ENCODE peak calls at places on chromosomes 1 and 21, in six cellular contexts. One of them, this sample, is unnamed.
A peak's percentile ranks its signal among the peaks of the same experiment; 100 is the strongest.

GRCh38 chr1:1348420-1349255 is 580 bp downstream of the DVL1 start:
- DNase-seq in transverse colon: no peak
- DNase-seq in mesendoderm: no peak
- DNase-seq in heart right ventricle: no peak
- DNase-seq in sigmoid colon: no peak
- DNase-seq in GM23248: peak; percentile 66
- DNase-seq in this sample: no peak

GRCh38 chr21:39799178-39799577 is 54.2 kb downstream of the IGSF5 start:
- DNase-seq in sigmoid colon: no peak
- DNase-seq in GM23248: no peak
- DNase-seq in heart right ventricle: peak; percentile 40
- DNase-seq in transverse colon: peak; percentile 7
- DNase-seq in mesendoderm: no peak
- DNase-seq in this sample: no peak

GRCh38 chr1:162987866-162988265 is 81.3 kb upstream of the RGS4 start:
- DNase-seq in mesendoderm: no peak
- DNase-seq in transverse colon: no peak
- DNase-seq in GM23248: peak; percentile 90
- DNase-seq in heart right ventricle: no peak
- DNase-seq in sigmoid colon: no peak
- DNase-seq in this sample: no peak

GRCh38 chr1:174198192-174198591 is 38.9 kb downstream of the RABGAP1L start:
- DNase-seq in heart right ventricle: no peak
- DNase-seq in mesendoderm: no peak
- DNase-seq in transverse colon: no peak
- DNase-seq in GM23248: no peak
- DNase-seq in sigmoid colon: no peak
- DNase-seq in this sample: no peak

GRCh38 chr1:160177231-160177630 is 13.1 kb upstream of the CASQ1 start:
- DNase-seq in GM23248: no peak
- DNase-seq in sigmoid colon: no peak
- DNase-seq in mesendoderm: peak; percentile 64
- DNase-seq in transverse colon: no peak
- DNase-seq in heart right ventricle: no peak
- DNase-seq in this sample: no peak

GRCh38 chr1:197388801-197389200 is 120.7 kb downstream of the CRB1 start:
- DNase-seq in transverse colon: no peak
- DNase-seq in mesendoderm: no peak
- DNase-seq in heart right ventricle: no peak
- DNase-seq in sigmoid colon: no peak
- DNase-seq in GM23248: no peak
- DNase-seq in this sample: no peak

GRCh38 chr1:63023182-63023581 is 239.2 kb downstream of the ATG4C start:
- DNase-seq in GM23248: no peak
- DNase-seq in sigmoid colon: no peak
- DNase-seq in transverse colon: no peak
- DNase-seq in heart right ventricle: no peak
- DNase-seq in mesendoderm: no peak
- DNase-seq in this sample: no peak

GRCh38 chr1:89794406-89794805 is 26.4 kb upstream of the LRRC8D start:
- DNase-seq in GM23248: peak; percentile 38
- DNase-seq in heart right ventricle: no peak
- DNase-seq in transverse colon: no peak
- DNase-seq in mesendoderm: peak; percentile 80
- DNase-seq in sigmoid colon: no peak
- DNase-seq in this sample: no peak

GRCh38 chr1:64721576-64722145 is 23.2 kb upstream of the RAVER2 start:
- DNase-seq in mesendoderm: no peak
- DNase-seq in sigmoid colon: no peak
- DNase-seq in heart right ventricle: no peak
- DNase-seq in GM23248: no peak
- DNase-seq in transverse colon: no peak
- DNase-seq in this sample: no peak

GRCh38 chr1:203954788-203955552 is 93.6 kb downstream of the SNRPE start:
- DNase-seq in GM23248: no peak
- DNase-seq in mesendoderm: no peak
- DNase-seq in heart right ventricle: no peak
- DNase-seq in transverse colon: no peak
- DNase-seq in sigmoid colon: no peak
- DNase-seq in this sample: no peak

GRCh38 chr1:17183388-17184160 is 21.4 kb upstream of the PADI1 start:
- DNase-seq in heart right ventricle: no peak
- DNase-seq in GM23248: no peak
- DNase-seq in transverse colon: no peak
- DNase-seq in sigmoid colon: no peak
- DNase-seq in mesendoderm: no peak
- DNase-seq in this sample: peak; percentile 38

GRCh38 chr1:67144696-67145095 is 9.9 kb upstream of the C1orf141 start:
- DNase-seq in sigmoid colon: no peak
- DNase-seq in transverse colon: no peak
- DNase-seq in mesendoderm: no peak
- DNase-seq in GM23248: peak; percentile 25
- DNase-seq in heart right ventricle: no peak
- DNase-seq in this sample: no peak

GRCh38 chr21:16438761-16439160 is 709.0 kb downstream of the USP25 start:
- DNase-seq in transverse colon: no peak
- DNase-seq in mesendoderm: no peak
- DNase-seq in sigmoid colon: no peak
- DNase-seq in GM23248: no peak
- DNase-seq in heart right ventricle: no peak
- DNase-seq in this sample: no peak

GRCh38 chr1:94334764-94335163 is 83.4 kb upstream of the ABCD3 start:
- DNase-seq in sigmoid colon: no peak
- DNase-seq in GM23248: no peak
- DNase-seq in heart right ventricle: no peak
- DNase-seq in transverse colon: no peak
- DNase-seq in mesendoderm: no peak
- DNase-seq in this sample: no peak

GRCh38 chr1:176517484-176517883 is 54.5 kb downstream of the PAPPA2 start:
- DNase-seq in GM23248: peak; percentile 75
- DNase-seq in mesendoderm: peak; percentile 84
- DNase-seq in heart right ventricle: no peak
- DNase-seq in transverse colon: no peak
- DNase-seq in sigmoid colon: no peak
- DNase-seq in this sample: no peak

GRCh38 chr1:115065021-115065420 is 24.3 kb downstream of the TSPAN2 start:
- DNase-seq in sigmoid colon: no peak
- DNase-seq in heart right ventricle: no peak
- DNase-seq in GM23248: peak; percentile 36
- DNase-seq in transverse colon: no peak
- DNase-seq in mesendoderm: no peak
- DNase-seq in this sample: no peak

GRCh38 chr1:110478241-110478640 is 27.3 kb downstream of the PROK1 start:
- DNase-seq in GM23248: no peak
- DNase-seq in mesendoderm: no peak
- DNase-seq in transverse colon: no peak
- DNase-seq in heart right ventricle: no peak
- DNase-seq in sigmoid colon: no peak
- DNase-seq in this sample: no peak

GRCh38 chr1:14733053-14733778 is 134.7 kb downstream of the KAZN start:
- DNase-seq in mesendoderm: peak; percentile 92
- DNase-seq in GM23248: peak; percentile 43
- DNase-seq in heart right ventricle: no peak
- DNase-seq in sigmoid colon: no peak
- DNase-seq in transverse colon: no peak
- DNase-seq in this sample: no peak

GRCh38 chr1:243343970-243344749 is 88.3 kb downstream of the SDCCAG8 start:
- DNase-seq in transverse colon: no peak
- DNase-seq in sigmoid colon: no peak
- DNase-seq in mesendoderm: peak; percentile 49
- DNase-seq in GM23248: peak; percentile 65
- DNase-seq in heart right ventricle: no peak
- DNase-seq in this sample: peak; percentile 49

GRCh38 chr1:40312238-40313205 is 4.6 kb downstream of the COL9A2 start:
- DNase-seq in mesendoderm: no peak
- DNase-seq in transverse colon: peak; percentile 82
- DNase-seq in GM23248: no peak
- DNase-seq in heart right ventricle: no peak
- DNase-seq in sigmoid colon: no peak
- DNase-seq in this sample: no peak

GRCh38 chr1:10903826-10904225 is 107.4 kb upstream of the CASZ1 start:
- DNase-seq in sigmoid colon: no peak
- DNase-seq in GM23248: no peak
- DNase-seq in heart right ventricle: no peak
- DNase-seq in mesendoderm: no peak
- DNase-seq in transverse colon: no peak
- DNase-seq in this sample: no peak

GRCh38 chr1:235650341-235651169 is 971 bp upstream of the GNG4 start:
- DNase-seq in GM23248: peak; percentile 8
- DNase-seq in heart right ventricle: no peak
- DNase-seq in mesendoderm: peak; percentile 60
- DNase-seq in transverse colon: peak; percentile 57
- DNase-seq in sigmoid colon: peak; percentile 48
- DNase-seq in this sample: no peak

GRCh38 chr1:160774886-160775719 is 20.9 kb upstream of the LY9 start:
- DNase-seq in sigmoid colon: no peak
- DNase-seq in heart right ventricle: no peak
- DNase-seq in GM23248: no peak
- DNase-seq in mesendoderm: peak; percentile 13
- DNase-seq in transverse colon: no peak
- DNase-seq in this sample: no peak

GRCh38 chr1:242245255-242245654 is 246.4 kb upstream of the MAP1LC3C start:
- DNase-seq in heart right ventricle: no peak
- DNase-seq in mesendoderm: no peak
- DNase-seq in transverse colon: no peak
- DNase-seq in sigmoid colon: no peak
- DNase-seq in GM23248: no peak
- DNase-seq in this sample: no peak

GRCh38 chr1:94805912-94806311 is 14.2 kb upstream of the SLC44A3 start:
- DNase-seq in sigmoid colon: no peak
- DNase-seq in heart right ventricle: peak; percentile 27
- DNase-seq in GM23248: peak; percentile 73
- DNase-seq in mesendoderm: peak; percentile 60
- DNase-seq in transverse colon: peak; percentile 55
- DNase-seq in this sample: peak; percentile 63

GRCh38 chr1:222975472-222976122 is 160.8 kb downstream of the DISP1 start:
- DNase-seq in heart right ventricle: no peak
- DNase-seq in transverse colon: no peak
- DNase-seq in GM23248: peak; percentile 46
- DNase-seq in mesendoderm: no peak
- DNase-seq in sigmoid colon: no peak
- DNase-seq in this sample: no peak

GRCh38 chr1:13604191-13604590 is 20.6 kb downstream of the PDPN start:
- DNase-seq in transverse colon: no peak
- DNase-seq in mesendoderm: no peak
- DNase-seq in heart right ventricle: no peak
- DNase-seq in GM23248: no peak
- DNase-seq in sigmoid colon: no peak
- DNase-seq in this sample: no peak

GRCh38 chr1:13607002-13607401 is 23.4 kb downstream of the PDPN start:
- DNase-seq in sigmoid colon: no peak
- DNase-seq in heart right ventricle: no peak
- DNase-seq in GM23248: no peak
- DNase-seq in mesendoderm: no peak
- DNase-seq in transverse colon: no peak
- DNase-seq in this sample: no peak

GRCh38 chr1:13600762-13601483 is 17.3 kb downstream of the PDPN start:
- DNase-seq in heart right ventricle: peak; percentile 33
- DNase-seq in GM23248: no peak
- DNase-seq in sigmoid colon: no peak
- DNase-seq in mesendoderm: peak; percentile 37
- DNase-seq in transverse colon: no peak
- DNase-seq in this sample: no peak

DNA sequence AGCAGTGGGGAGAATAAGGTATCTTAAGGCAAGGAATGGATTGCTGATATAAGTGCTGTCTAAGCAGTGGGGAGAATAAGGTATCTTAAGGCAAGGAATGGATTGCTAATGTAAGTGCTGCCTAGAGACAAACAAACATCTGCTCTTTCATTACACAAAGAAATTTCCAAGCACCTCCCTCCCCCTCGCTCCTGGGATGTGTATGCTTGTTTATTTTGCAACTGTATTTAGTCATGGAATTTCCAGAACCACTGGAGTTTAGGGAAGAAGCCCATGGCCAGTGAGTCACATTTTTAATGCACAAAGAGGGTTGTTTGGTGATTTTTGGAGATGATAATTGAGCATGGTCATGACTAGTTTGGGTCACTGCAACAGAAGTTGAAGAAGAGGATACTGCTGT is 21.5 kb downstream of the PDPN start:
- DNase-seq in heart right ventricle: no peak
- DNase-seq in mesendoderm: no peak
- DNase-seq in transverse colon: no peak
- DNase-seq in sigmoid colon: no peak
- DNase-seq in GM23248: peak; percentile 92
- DNase-seq in this sample: peak; percentile 99
- H3K27ac ChIP-seq in heart right ventricle: no peak overlapping the region
- H3K27ac ChIP-seq in mesendoderm: no peak overlapping the region
- H3K27ac ChIP-seq in transverse colon: no peak overlapping the region
- H3K27ac ChIP-seq in sigmoid colon: peak overlapping the region; percentile 27
- H3K27ac ChIP-seq in GM23248: peak overlapping the region; percentile 62
- H3K27ac ChIP-seq in this sample: peak overlapping the region; percentile 89

GRCh38 chr1:156659994-156660751 is 17.0 kb downstream of the NES start:
- DNase-seq in GM23248: peak; percentile 99
- DNase-seq in mesendoderm: peak; percentile 99
- DNase-seq in sigmoid colon: peak; percentile 98
- DNase-seq in transverse colon: peak; percentile 94
- DNase-seq in heart right ventricle: peak; percentile 98
- DNase-seq in this sample: peak; percentile 97

GRCh38 chr1:156659672-156659993 is 17.6 kb downstream of the NES start:
- DNase-seq in GM23248: no peak
- DNase-seq in transverse colon: no peak
- DNase-seq in heart right ventricle: no peak
- DNase-seq in mesendoderm: no peak
- DNase-seq in sigmoid colon: no peak
- DNase-seq in this sample: no peak

GRCh38 chr1:156657971-156658319 is 16.0 kb downstream of the BCAN start:
- DNase-seq in mesendoderm: no peak
- DNase-seq in heart right ventricle: no peak
- DNase-seq in transverse colon: no peak
- DNase-seq in GM23248: no peak
- DNase-seq in sigmoid colon: no peak
- DNase-seq in this sample: no peak

GRCh38 chr1:156658496-156658895 is 16.6 kb downstream of the BCAN start:
- DNase-seq in sigmoid colon: no peak
- DNase-seq in transverse colon: no peak
- DNase-seq in mesendoderm: no peak
- DNase-seq in heart right ventricle: no peak
- DNase-seq in GM23248: no peak
- DNase-seq in this sample: no peak

GRCh38 chr1:156658945-156659574 is 17.1 kb downstream of the BCAN start:
- DNase-seq in mesendoderm: no peak
- DNase-seq in transverse colon: no peak
- DNase-seq in heart right ventricle: no peak
- DNase-seq in sigmoid colon: no peak
- DNase-seq in GM23248: no peak
- DNase-seq in this sample: no peak
- H3K4me1 ChIP-seq in mesendoderm: peaks cover 13% of the 10 kb centered on the region
- H3K4me1 ChIP-seq in transverse colon: peaks cover 67% of the 10 kb centered on the region
- H3K4me1 ChIP-seq in heart right ventricle: peaks cover 71% of the 10 kb centered on the region
- H3K4me1 ChIP-seq in sigmoid colon: peaks cover 72% of the 10 kb centered on the region
- H3K4me1 ChIP-seq in GM23248: peaks cover 45% of the 10 kb centered on the region
- H3K4me1 ChIP-seq in this sample: peaks cover 58% of the 10 kb centered on the region

GRCh38 chr1:3204725-3205124 is 135.7 kb downstream of the PRDM16 start:
- DNase-seq in sigmoid colon: no peak
- DNase-seq in heart right ventricle: no peak
- DNase-seq in mesendoderm: no peak
- DNase-seq in transverse colon: no peak
- DNase-seq in GM23248: no peak
- DNase-seq in this sample: no peak
- H3K27me3 ChIP-seq in sigmoid colon: no peaks in the 10 kb centered on the region
- H3K27me3 ChIP-seq in heart right ventricle: no peaks in the 10 kb centered on the region
- H3K27me3 ChIP-seq in mesendoderm: no peaks in the 10 kb centered on the region
- H3K27me3 ChIP-seq in transverse colon: no peaks in the 10 kb centered on the region
- H3K27me3 ChIP-seq in GM23248: no peaks in the 10 kb centered on the region
- H3K27me3 ChIP-seq in this sample: no peaks in the 10 kb centered on the region

GRCh38 chr1:23039308-23039826 is 20.1 kb downstream of the KDM1A start:
- DNase-seq in sigmoid colon: no peak
- DNase-seq in mesendoderm: no peak
- DNase-seq in heart right ventricle: no peak
- DNase-seq in transverse colon: no peak
- DNase-seq in GM23248: no peak
- DNase-seq in this sample: no peak
- H3K27ac ChIP-seq in sigmoid colon: no peak overlapping the region
- H3K27ac ChIP-seq in mesendoderm: peak overlapping the region; percentile 17
- H3K27ac ChIP-seq in heart right ventricle: no peak overlapping the region
- H3K27ac ChIP-seq in transverse colon: no peak overlapping the region
- H3K27ac ChIP-seq in GM23248: no peak overlapping the region
- H3K27ac ChIP-seq in this sample: no peak overlapping the region